ENCODE peak calls at places on chromosomes 11 and 22, in four cellular contexts. I, A, F and U are unnamed samples.

GRCh38 chr11:28144808-28145207 is 36.6 kb downstream of the METTL15 start:
- DNase-seq in I (no peak), A (no peak), F (peak), U (no peak)

GRCh38 chr22:32355760-32356159 is 1.9 kb upstream of the RFPL3 start:
- DNase-seq in I (no peak), A (peak), F (no peak), U (no peak)

GRCh38 chr11:75583710-75584658 is 21.9 kb downstream of the SERPINH1 start:
- DNase-seq in I (no peak), A (no peak), F (peak), U (no peak)

GRCh38 chr11:114964676-114965214 is 286.4 kb downstream of the NXPE2 start:
- DNase-seq in I (no peak), A (no peak), F (no peak), U (no peak)

GRCh38 chr11:126583101-126583500 is 227.6 kb downstream of the ST3GAL4 start:
- DNase-seq in I (no peak), A (no peak), F (no peak), U (no peak)

GRCh38 chr22:19151329-19152191 is 1.5 kb upstream of the GSC2 start:
- DNase-seq in I (no peak), A (no peak), F (no peak), U (no peak)

GRCh38 chr22:47009304-47010101 is 247.1 kb downstream of the TBC1D22A start:
- DNase-seq in I (no peak), A (no peak), F (no peak), U (no peak)

GRCh38 chr11:62851807-62852522 is 12.6 kb upstream of the WDR74 start:
- DNase-seq in I (no peak), A (peak), F (no peak), U (no peak)

GRCh38 chr11:73507086-73507485 is 90.8 kb downstream of the FAM168A start:
- DNase-seq in I (no peak), A (no peak), F (peak), U (no peak)

GRCh38 chr22:35411112-35411511 is 11.2 kb downstream of the MCM5 start:
- DNase-seq in I (no peak), A (no peak), F (no peak), U (peak)
- TF ChIP-seq CTCF in I (no peak), A (no peak), F (no peak), U (peak)

DNA sequence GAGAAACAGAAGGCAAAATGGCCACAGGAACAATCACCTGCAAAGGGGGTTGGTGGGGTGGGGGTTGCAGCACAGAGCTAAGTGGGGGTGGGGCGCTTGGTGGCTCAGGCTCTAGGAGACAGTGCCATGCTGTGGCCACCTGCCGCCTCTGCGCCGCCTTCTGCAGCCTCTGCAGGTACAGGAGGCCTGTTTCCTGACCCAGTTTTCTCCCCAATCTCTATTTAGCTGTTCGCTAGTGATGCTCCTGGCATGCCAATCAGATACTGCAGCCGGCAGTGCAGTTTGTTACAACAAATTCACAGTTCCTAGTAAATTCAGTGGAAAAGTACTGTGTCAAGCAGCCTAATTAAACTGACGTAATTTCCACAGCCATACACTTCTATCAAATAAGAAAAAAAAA is 106.4 kb downstream of the SERGEF start:
- DNase-seq in I (no peak), A (no peak), F (no peak), U (no peak)
- TF ChIP-seq CTCF in I (no peak), A (peak), F (no peak), U (no peak)

DNA sequence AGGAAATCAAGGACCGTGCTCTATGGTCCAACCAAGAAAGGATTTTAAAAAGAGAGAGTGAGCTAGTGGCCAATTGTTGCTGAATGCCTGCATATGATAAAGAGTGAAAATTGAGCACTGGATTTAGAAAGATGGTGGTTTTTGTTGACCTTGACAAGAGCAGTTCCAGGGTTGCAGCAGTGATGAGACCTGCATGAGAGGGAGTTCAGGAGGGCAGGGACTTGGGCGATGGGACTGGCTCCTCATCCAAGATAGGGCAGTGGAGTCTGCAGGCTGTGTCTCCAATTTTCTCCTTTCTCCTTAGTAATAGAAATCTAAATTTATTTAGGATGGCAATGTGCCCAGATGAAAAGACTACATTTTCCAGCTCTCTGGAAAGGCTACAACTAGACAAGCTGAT is 94.0 kb upstream of the B3GAT1 start:
- DNase-seq in I (no peak), A (no peak), F (no peak), U (no peak)
- TF ChIP-seq CTCF in I (no peak), A (no peak), F (no peak), U (no peak)

GRCh38 chr11:134632347-134633119 is 220.5 kb upstream of the B3GAT1 start:
- DNase-seq in I (peak), A (no peak), F (no peak), U (no peak)

GRCh38 chr11:134636071-134636470 is 224.0 kb upstream of the B3GAT1 start:
- DNase-seq in I (peak), A (no peak), F (no peak), U (no peak)

GRCh38 chr11:134637091-134638015 is 225.3 kb upstream of the B3GAT1 start:
- DNase-seq in I (no peak), A (no peak), F (no peak), U (no peak)

GRCh38 chr11:134633276-134633675 is 221.2 kb upstream of the B3GAT1 start:
- DNase-seq in I (peak), A (no peak), F (no peak), U (no peak)

GRCh38 chr11:134634897-134635831 is 223.1 kb upstream of the B3GAT1 start:
- DNase-seq in I (peak), A (no peak), F (no peak), U (no peak)
- TF ChIP-seq CTCF in I (no peak), A (no peak), F (no peak), U (no peak)

DNA sequence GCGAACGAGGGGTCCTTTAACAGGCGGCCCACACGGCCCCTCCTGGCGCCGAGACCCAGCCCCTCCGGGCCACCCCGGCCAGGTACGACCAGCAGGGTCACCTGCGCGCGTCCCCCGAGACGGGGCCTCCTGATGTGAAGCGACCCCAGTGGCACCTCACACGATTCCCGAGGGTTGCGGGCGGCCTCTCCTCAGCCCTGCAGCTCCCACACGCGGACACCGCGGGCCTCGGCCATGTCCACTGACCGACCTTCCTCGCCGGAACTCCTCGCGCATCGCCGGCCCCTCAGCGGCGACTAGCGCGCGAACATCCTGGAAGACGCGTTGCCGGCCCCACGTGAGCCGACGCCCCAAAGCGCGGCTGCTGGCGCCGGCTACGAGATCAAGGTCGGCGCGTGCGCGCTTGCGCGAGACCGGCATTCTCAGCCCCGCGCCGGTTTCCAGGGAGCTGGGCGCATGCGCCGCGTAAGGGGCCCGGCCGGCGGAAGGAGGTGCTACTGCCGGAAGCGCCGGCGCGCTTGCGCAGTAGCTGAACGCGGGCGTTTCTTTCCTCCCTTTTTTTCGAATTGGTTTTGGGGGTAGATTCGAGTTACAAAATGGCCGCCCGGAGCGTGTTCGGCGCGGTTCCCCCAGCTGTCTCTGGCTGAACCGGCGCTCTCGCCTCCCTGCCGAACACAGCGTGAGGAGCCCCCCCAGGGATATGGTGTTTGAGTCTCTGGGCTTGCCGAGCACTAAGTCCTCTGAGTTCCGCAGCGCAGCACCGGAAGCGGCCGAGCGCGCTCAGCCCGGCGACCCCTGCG is at the start of gene NUP50:
- DNase-seq in I (peak), A (peak), F (peak), U (peak)
- TF ChIP-seq CTCF in I (no peak), A (no peak), F (no peak), U (no peak)

DNA sequence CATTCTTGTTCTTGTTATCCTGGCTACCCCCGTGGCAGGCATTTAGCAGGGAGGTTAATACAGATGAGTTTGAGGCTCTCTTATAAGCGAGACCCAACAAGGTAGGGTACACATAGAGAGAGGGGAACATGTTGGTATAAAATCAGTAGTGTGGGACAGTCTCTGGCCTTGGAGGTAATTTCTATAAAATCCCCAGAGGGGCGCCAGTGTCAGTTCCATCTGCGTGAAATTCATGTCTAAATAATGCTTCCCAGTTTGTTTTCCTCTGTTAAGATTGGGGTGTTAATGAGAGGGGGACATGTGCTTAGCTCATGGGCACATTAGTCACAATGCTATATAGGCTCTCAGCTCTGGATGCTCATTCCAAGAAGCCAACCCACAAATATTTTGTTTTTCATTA is 150.7 kb downstream of the MYO18B start:
- DNase-seq in I (no peak), A (no peak), F (no peak), U (no peak)
- TF ChIP-seq CTCF in I (no peak), A (no peak), F (no peak), U (no peak)